ENCODE peak calls at places on chromosomes 1 and 21, in nine cellular contexts. L, O, X, K, T, U, S, V and B are unnamed samples.

GRCh38 chr1:229102741-229103480 is 168.0 kb upstream of the RAB4A start:
- DNase-seq in L (no peak), O (no peak), X (no peak), K (no peak), T (no peak), U (no peak), S (no peak), V (no peak), B (no peak)

GRCh38 chr1:20829946-20830345 is 42.8 kb upstream of the HP1BP3 start:
- DNase-seq in L (no peak), O (no peak), X (no peak), K (no peak), T (no peak), U (no peak), S (no peak), V (no peak), B (no peak)

GRCh38 chr21:26546698-26547097 is 26.4 kb downstream of the CYYR1 start:
- DNase-seq in L (peak), O (no peak), X (no peak), K (no peak), T (no peak), U (no peak), S (no peak), V (peak), B (no peak)

GRCh38 chr21:45698493-45698947 is 55.0 kb downstream of the PCBP3 start:
- DNase-seq in L (peak), O (peak), X (no peak), K (peak), T (no peak), U (peak), S (no peak), V (peak), B (no peak)

GRCh38 chr1:33387512-33388079 is 43.3 kb downstream of the PHC2 start:
- DNase-seq in L (no peak), O (no peak), X (no peak), K (no peak), T (no peak), U (no peak), S (no peak), V (no peak), B (no peak)

GRCh38 chr1:66271216-66271903 is 262.6 kb upstream of the SGIP1 start:
- DNase-seq in L (peak), O (peak), X (peak), K (peak), T (peak), U (peak), S (no peak), V (peak), B (peak)

GRCh38 chr1:108190686-108191416 is 9.3 kb downstream of the SLC25A24 start:
- DNase-seq in L (no peak), O (no peak), X (no peak), K (no peak), T (no peak), U (peak), S (no peak), V (no peak), B (no peak)

GRCh38 chr1:186950547-186950946 is 121.8 kb downstream of the PLA2G4A start:
- DNase-seq in L (no peak), O (no peak), X (no peak), K (no peak), T (no peak), U (peak), S (no peak), V (no peak), B (no peak)

GRCh38 chr21:25313891-25314646 is 293.2 kb downstream of the MRPL39 start:
- DNase-seq in L (no peak), O (no peak), X (no peak), K (peak), T (no peak), U (peak), S (no peak), V (no peak), B (no peak)

GRCh38 chr1:201791051-201791774 is 37.7 kb upstream of the IPO9 start:
- DNase-seq in L (no peak), O (no peak), X (no peak), K (no peak), T (no peak), U (no peak), S (no peak), V (peak), B (no peak)

GRCh38 chr21:26127918-26128317 is 42.7 kb downstream of the APP start:
- DNase-seq in L (peak), O (no peak), X (no peak), K (no peak), T (no peak), U (peak), S (no peak), V (no peak), B (no peak)

GRCh38 chr1:173048629-173049326 is 2.0 kb downstream of the TNFSF18 start:
- DNase-seq in L (no peak), O (no peak), X (no peak), K (no peak), T (no peak), U (peak), S (no peak), V (no peak), B (no peak)

DNA sequence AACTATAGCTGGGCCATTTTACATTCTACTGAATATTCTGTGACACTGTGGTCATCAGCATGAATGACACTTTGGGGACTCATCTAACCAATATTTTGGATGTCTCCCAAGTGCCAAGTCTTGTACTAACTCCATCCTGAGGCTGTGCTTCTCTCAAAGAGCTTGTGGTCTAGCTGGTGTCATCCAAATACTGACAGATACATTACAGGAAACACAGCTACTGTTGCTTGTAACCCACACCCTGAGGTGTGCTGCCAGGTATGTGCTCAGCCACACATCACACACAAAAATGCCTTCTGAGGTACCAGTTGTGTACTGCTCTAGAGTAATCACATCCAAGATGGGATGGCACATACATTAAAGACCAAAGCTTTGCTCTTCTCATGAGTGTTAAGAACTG is 81.6 kb downstream of the ST6GALNAC5 start:
- DNase-seq in L (no peak), O (no peak), X (no peak), K (no peak), T (no peak), U (peak), S (no peak), V (no peak), B (no peak)
- H3K27ac ChIP-seq in L (no peak), O (no peak), X (no peak), K (no peak), T (no peak), U (peak), S (no peak), V (no peak), B (no peak)

GRCh38 chr21:31663584-31664249 is 4.2 kb downstream of the SOD1 start:
- DNase-seq in L (no peak), O (no peak), X (no peak), K (no peak), T (no peak), U (no peak), S (no peak), V (no peak), B (no peak)

GRCh38 chr21:31666445-31667010 is 7.0 kb downstream of the SOD1 start:
- DNase-seq in L (no peak), O (no peak), X (no peak), K (no peak), T (no peak), U (no peak), S (no peak), V (no peak), B (no peak)

GRCh38 chr21:31667639-31668038 is 8.1 kb downstream of the SOD1 start:
- DNase-seq in L (no peak), O (no peak), X (no peak), K (no peak), T (no peak), U (no peak), S (no peak), V (no peak), B (no peak)

GRCh38 chr21:31667141-31667540 is 7.6 kb downstream of the SOD1 start:
- DNase-seq in L (no peak), O (no peak), X (no peak), K (no peak), T (no peak), U (no peak), S (no peak), V (no peak), B (no peak)

GRCh38 chr21:31665397-31665796 is 5.9 kb downstream of the SOD1 start:
- DNase-seq in L (no peak), O (no peak), X (no peak), K (no peak), T (no peak), U (no peak), S (no peak), V (no peak), B (no peak)
- TF ChIP-seq CTCF in L (no peak), O (no peak), X (no peak), K (no peak), T (no peak), U (no peak), S (no peak), V (no peak), B (no peak)

DNA sequence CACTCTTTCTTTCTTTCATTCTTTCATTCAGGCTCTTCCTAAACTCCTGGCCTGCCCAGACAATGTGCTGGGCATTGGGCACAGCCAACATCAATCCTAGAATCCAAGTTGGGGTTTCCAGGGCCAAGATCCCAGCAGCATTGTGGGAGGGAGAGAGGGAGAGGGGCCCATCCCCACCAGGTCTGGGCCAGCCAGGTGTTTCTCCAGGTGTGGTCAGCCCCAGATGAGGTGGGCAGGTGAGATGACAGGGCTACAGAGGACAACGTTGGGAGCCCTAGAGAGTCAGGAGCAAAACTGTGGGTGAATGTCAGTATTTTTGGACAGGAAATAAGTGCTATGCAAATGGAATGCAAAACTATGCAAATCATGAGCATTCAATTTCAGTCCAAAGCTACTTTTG is 140.0 kb upstream of the IGSF21 start:
- DNase-seq in L (no peak), O (no peak), X (no peak), K (no peak), T (no peak), U (no peak), S (no peak), V (no peak), B (no peak)
- H3K27ac ChIP-seq in L (no peak), O (no peak), X (no peak), K (no peak), T (no peak), U (no peak), S (no peak), V (no peak), B (no peak)

GRCh38 chr21:14306143-14306907 is 76.6 kb downstream of the HSPA13 start:
- DNase-seq in L (no peak), O (no peak), X (no peak), K (no peak), T (no peak), U (peak), S (no peak), V (no peak), B (no peak)
- TF ChIP-seq CTCF in L (peak), O (no peak), X (no peak), K (no peak), T (peak), U (peak), S (no peak), V (no peak), B (no peak)

GRCh38 chr1:12461764-12462163 is 156.2 kb downstream of the DHRS3 start:
- DNase-seq in L (no peak), O (no peak), X (no peak), K (no peak), T (no peak), U (no peak), S (no peak), V (no peak), B (no peak)

GRCh38 chr1:12462586-12462985 is 155.4 kb downstream of the DHRS3 start:
- DNase-seq in L (no peak), O (no peak), X (no peak), K (no peak), T (no peak), U (peak), S (no peak), V (no peak), B (no peak)

GRCh38 chr1:12465126-12465525 is 152.9 kb downstream of the DHRS3 start:
- DNase-seq in L (no peak), O (no peak), X (no peak), K (no peak), T (no peak), U (no peak), S (no peak), V (no peak), B (no peak)

GRCh38 chr1:12464627-12465056 is 153.4 kb downstream of the DHRS3 start:
- DNase-seq in L (peak), O (no peak), X (no peak), K (peak), T (no peak), U (peak), S (no peak), V (no peak), B (peak)

DNA sequence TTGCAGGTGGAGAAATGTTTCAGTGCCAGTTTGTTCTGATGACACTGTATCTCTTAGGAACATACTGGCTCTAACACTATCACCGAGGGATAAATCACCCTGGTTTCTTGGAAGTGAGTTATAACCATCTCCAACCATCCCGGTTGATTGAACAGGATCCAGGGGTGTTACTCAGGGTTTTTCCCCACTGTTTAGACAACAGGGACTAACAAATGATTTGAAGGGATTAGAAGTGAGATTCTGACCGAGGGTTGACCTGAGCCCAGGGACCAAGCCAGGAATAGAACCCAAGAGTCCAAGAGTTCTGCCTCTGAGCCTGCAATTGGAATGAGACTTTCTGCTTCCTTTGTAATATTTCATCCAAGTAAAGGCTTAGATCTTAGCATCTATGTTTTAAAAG is 154.0 kb downstream of the DHRS3 start:
- DNase-seq in L (peak), O (no peak), X (no peak), K (no peak), T (no peak), U (no peak), S (no peak), V (no peak), B (no peak)
- H3K27ac ChIP-seq in L (peak), O (peak), X (peak), K (peak), T (peak), U (peak), S (no peak), V (no peak), B (peak)

GRCh38 chr21:42107177-42107880 is 36.2 kb downstream of the UMODL1 start:
- DNase-seq in L (no peak), O (no peak), X (no peak), K (no peak), T (no peak), U (peak), S (no peak), V (no peak), B (no peak)
- TF ChIP-seq CTCF in L (no peak), O (no peak), X (no peak), K (no peak), T (no peak), U (no peak), S (no peak), V (no peak), B (no peak)

GRCh38 chr1:39540504-39541031 is 36.0 kb downstream of the PABPC4 start:
- DNase-seq in L (peak), O (no peak), X (no peak), K (peak), T (no peak), U (no peak), S (no peak), V (peak), B (peak)
- H3K27ac ChIP-seq in L (no peak), O (peak), X (no peak), K (peak), T (no peak), U (no peak), S (no peak), V (peak), B (peak)

GRCh38 chr1:41859686-41860085 is 59.0 kb downstream of the HIVEP3 start:
- DNase-seq in L (no peak), O (no peak), X (no peak), K (no peak), T (no peak), U (no peak), S (no peak), V (no peak), B (no peak)

GRCh38 chr1:41862411-41863221 is 56.1 kb downstream of the HIVEP3 start:
- DNase-seq in L (no peak), O (no peak), X (no peak), K (no peak), T (peak), U (peak), S (no peak), V (no peak), B (no peak)

GRCh38 chr1:41861509-41862410 is 57.0 kb downstream of the HIVEP3 start:
- DNase-seq in L (no peak), O (no peak), X (no peak), K (no peak), T (no peak), U (peak), S (no peak), V (no peak), B (no peak)

GRCh38 chr1:41860771-41861170 is 58.0 kb downstream of the HIVEP3 start:
- DNase-seq in L (no peak), O (no peak), X (no peak), K (no peak), T (no peak), U (no peak), S (no peak), V (no peak), B (no peak)

DNA sequence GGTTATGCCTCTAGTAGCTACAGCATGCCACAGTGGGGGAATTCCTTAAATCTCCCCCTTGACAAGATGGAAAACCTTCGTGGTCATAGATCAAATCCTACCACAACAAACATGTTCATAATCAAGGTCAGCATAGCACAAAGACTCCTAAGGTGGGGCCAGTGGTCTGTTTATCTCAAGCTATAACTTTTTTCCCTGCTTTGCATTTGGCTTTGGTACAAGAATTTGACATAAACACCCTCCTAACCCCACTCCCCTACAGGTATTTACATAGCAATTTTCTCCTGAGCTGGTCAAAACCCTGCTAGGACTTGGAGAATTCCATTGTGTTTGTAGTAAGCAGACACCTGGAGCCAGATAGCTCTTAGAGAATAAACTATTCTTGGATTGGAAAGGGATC is 58.5 kb downstream of the HIVEP3 start:
- DNase-seq in L (no peak), O (no peak), X (no peak), K (no peak), T (no peak), U (peak), S (no peak), V (no peak), B (no peak)
- TF ChIP-seq CTCF in L (no peak), O (no peak), X (no peak), K (no peak), T (no peak), U (no peak), S (no peak), V (no peak), B (no peak)

DNA sequence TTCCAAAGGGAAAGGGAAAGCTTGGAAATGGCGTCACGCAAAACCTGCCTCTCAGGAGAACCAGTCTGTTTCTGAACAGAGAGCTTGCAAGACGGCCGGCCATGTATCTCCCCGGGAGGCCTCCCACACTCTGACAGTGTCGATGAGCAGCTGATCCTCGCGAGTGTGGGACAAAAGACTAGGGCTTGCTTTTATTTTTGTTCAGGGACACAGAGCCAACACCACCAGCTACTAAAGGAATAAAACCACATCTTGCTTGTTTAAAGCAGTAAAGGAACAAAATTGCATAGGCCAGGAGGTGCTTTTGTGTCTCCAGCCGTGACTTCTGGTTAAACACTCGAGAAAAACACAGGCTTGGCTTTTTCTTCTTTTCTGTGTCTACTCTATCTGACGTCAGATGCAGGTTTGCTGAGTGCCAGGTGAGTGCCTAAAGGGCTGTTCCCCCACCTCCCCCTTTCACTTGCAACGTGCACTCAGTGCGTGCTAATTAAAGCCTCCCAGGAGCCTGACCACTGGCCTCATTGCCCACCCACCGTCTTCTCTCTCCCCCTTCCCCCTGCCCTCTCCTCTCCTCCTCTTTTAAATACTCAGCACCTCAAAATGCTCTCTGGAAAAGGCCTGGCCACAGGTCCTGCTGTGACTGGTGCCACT is 41.7 kb downstream of the LRRC3 start:
- DNase-seq in L (no peak), O (no peak), X (no peak), K (no peak), T (no peak), U (no peak), S (no peak), V (no peak), B (no peak)
- H3K27ac ChIP-seq in L (no peak), O (no peak), X (no peak), K (no peak), T (no peak), U (no peak), S (no peak), V (no peak), B (no peak)